ENCODE peak calls at places on chromosomes 12 and 14, in four cellular contexts. Q is transverse colon, R is pulmonary artery endothelial cell, Z is HEK293T. S is an unnamed sample.

GRCh38 chr12:62799766-62800406 is 135.1 kb downstream of the PPM1H start:
- DNase-seq in Z (no peak), Q (no peak), R (no peak), S (no peak)

GRCh38 chr12:71455028-71455737 is 15.6 kb downstream of the LGR5 start:
- DNase-seq in R (no peak), Z (peak; percentile 20), Q (no peak), S (no peak)

GRCh38 chr12:42129595-42130204 is 15.0 kb downstream of the GXYLT1 start:
- DNase-seq in Z (peak; percentile 45), Q (peak; percentile 13), R (peak; percentile 47), S (no peak)

GRCh38 chr14:64556526-64556925 is 6.8 kb downstream of the PPP1R36 start:
- DNase-seq in Z (no peak), R (no peak), Q (no peak), S (no peak)

GRCh38 chr14:55707365-55707804 is 127.4 kb downstream of the KTN1 start:
- DNase-seq in R (no peak), Q (no peak), Z (peak; percentile 23), S (no peak)

GRCh38 chr12:100437038-100437841 is 36.4 kb upstream of the NR1H4 start:
- DNase-seq in Q (no peak), R (no peak), Z (no peak), S (no peak)

GRCh38 chr12:95994476-95994875 is 1.7 kb downstream of the HAL start:
- DNase-seq in Q (no peak), Z (no peak), R (no peak), S (no peak)

GRCh38 chr12:20150835-20151234 is 217.5 kb upstream of the PDE3A start:
- DNase-seq in R (peak; percentile 82), Z (no peak), Q (no peak), S (no peak)

GRCh38 chr14:54881235-54881760 is 21.3 kb downstream of the GCH1 start:
- DNase-seq in Z (no peak), Q (no peak), R (peak; percentile 27), S (no peak)

GRCh38 chr12:15563683-15564082 is 225.5 kb downstream of the EPS8 start:
- DNase-seq in Z (no peak), Q (no peak), R (peak; percentile 58), S (no peak)

GRCh38 chr12:26195250-26195640 is at the start of gene SSPN:
- DNase-seq in Q (peak; percentile 64), R (no peak), Z (peak; percentile 33), S (no peak)

GRCh38 chr12:116138380-116138779 is 139.1 kb downstream of the MED13L start:
- DNase-seq in Z (no peak), Q (no peak), R (no peak), S (no peak)

GRCh38 chr12:67647547-67648305 is 819 bp upstream of the DYRK2 start:
- DNase-seq in R (peak; percentile 49), Z (peak; percentile 78), Q (peak; percentile 87), S (no peak)

GRCh38 chr14:71321556-71322315 is 414.5 kb downstream of the PCNX1 start:
- DNase-seq in Q (no peak), R (no peak), Z (peak; percentile 22), S (no peak)

GRCh38 chr12:6141048-6141447 is 16.6 kb upstream of the VWF start:
- DNase-seq in Q (no peak), R (no peak), Z (no peak), S (no peak)

GRCh38 chr14:24053548-24054323 is 1.9 kb downstream of the CARMIL3 start:
- DNase-seq in R (no peak), Z (no peak), Q (no peak), S (no peak)

GRCh38 chr14:102907303-102907844 is 15.1 kb upstream of the AMN start:
- DNase-seq in Q (no peak), Z (no peak), R (no peak), S (no peak)

GRCh38 chr12:102302553-102302952 is 104.9 kb upstream of the PMCH start:
- DNase-seq in R (no peak), Q (no peak), Z (no peak), S (no peak)

GRCh38 chr14:63404906-63405305 is 86.2 kb upstream of the GPHB5 start:
- DNase-seq in R (no peak), Q (peak; percentile 30), Z (no peak), S (no peak)

GRCh38 chr14:95701846-95702221 is 12.1 kb downstream of the TCL1A start:
- DNase-seq in Z (no peak), R (no peak), Q (no peak), S (no peak)

GRCh38 chr12:53481957-53482586 is 17.2 kb downstream of the MAP3K12 start:
- DNase-seq in Z (peak; percentile 39), Q (no peak), R (no peak), S (no peak)

GRCh38 chr14:21894003-21894897 is 220.6 kb upstream of the OR4E1 start:
- DNase-seq in R (no peak), Q (no peak), Z (peak; percentile 19), S (no peak)

GRCh38 chr12:18612971-18613370 is 124.8 kb downstream of the PLCZ1 start:
- DNase-seq in Q (no peak), R (no peak), Z (no peak), S (no peak)

GRCh38 chr12:96233941-96234461 is 39.8 kb downstream of the ELK3 start:
- DNase-seq in Q (peak; percentile 80), Z (no peak), R (no peak), S (no peak)

GRCh38 chr12:53048780-53049401 is 974 bp upstream of the TNS2 start:
- DNase-seq in Q (peak; percentile 61), Z (no peak), R (no peak), S (peak; percentile 28)

GRCh38 chr12:50050410-50051280 is 6.8 kb upstream of the ASIC1 start:
- DNase-seq in R (no peak), Z (peak; percentile 30), Q (peak; percentile 57), S (no peak)

GRCh38 chr12:89353188-89353822 is 1.0 kb upstream of the DUSP6 start:
- DNase-seq in Q (peak; percentile 79), Z (peak; percentile 63), R (no peak), S (peak; percentile 75)

GRCh38 chr14:22588419-22589095 is 467 bp downstream of the DAD1 start:
- DNase-seq in R (no peak), Q (no peak), Z (no peak), S (no peak)

GRCh38 chr14:95533391-95533821 is 1.4 kb upstream of the GLRX5 start:
- DNase-seq in Q (no peak), R (no peak), Z (no peak), S (no peak)

GRCh38 chr14:86221755-86222154 is 691.8 kb downstream of the FLRT2 start:
- DNase-seq in Z (no peak), R (no peak), Q (no peak), S (no peak)

GRCh38 chr14:61616524-61617185 is 78.7 kb upstream of the HIF1A start:
- DNase-seq in R (no peak), Q (no peak), Z (no peak), S (no peak)

GRCh38 chr12:71426648-71427047 is 12.9 kb upstream of the LGR5 start:
- DNase-seq in Z (no peak), R (no peak), Q (no peak), S (no peak)

GRCh38 chr12:66587912-66588311 is 91.0 kb downstream of the GRIP1 start:
- DNase-seq in R (no peak), Q (no peak), Z (no peak), S (no peak)

S was measured in natural killer cell treated with Interleukin-12 subunit alpha and Interleukin-12 subunit beta and Interleukin-15 and Interleukin-18, amount 100 ng/mL, for 72 hours.